ENCODE peak calls at places on chromosomes 4 and X, in eight cellular contexts. Z is aorta, Y is suprapubic skin, Q is dorsolateral prefrontal cortex, V is caudate nucleus, X is AG04450, D is heart right ventricle, I is left ventricle myocardium inferior. N is an unnamed sample.

GRCh38 chr4:80173387-80173786 is 23.9 kb upstream of the PRDM8 start:
- DNase-seq in X (no peak), I (no peak), Y (no peak), Q (no peak), D (no peak), V (no peak), Z (no peak), N (no peak)

GRCh38 chr4:9781343-9782135 is at the start of gene DRD5:
- DNase-seq in D (no peak), I (no peak), Y (no peak), V (no peak), Q (no peak), Z (no peak), X (no peak), N (no peak)

GRCh38 chrX:10239611-10240064 is 82.9 kb downstream of the CLCN4 start:
- DNase-seq in Q (no peak), X (peak), I (no peak), D (no peak), V (no peak), Y (no peak), Z (no peak), N (no peak)

GRCh38 chrX:103584606-103585005 is 709 bp upstream of the TCEAL4 start:
- DNase-seq in Q (no peak), Z (no peak), D (no peak), Y (no peak), X (no peak), V (no peak), I (no peak), N (no peak)

GRCh38 chr4:155780773-155781172 is 22.0 kb downstream of the GUCY1B1 start:
- DNase-seq in Z (no peak), I (no peak), Y (no peak), X (no peak), Q (no peak), D (no peak), V (no peak), N (no peak)

GRCh38 chr4:181827246-181827645 is 416.0 kb upstream of the TENM3 start:
- DNase-seq in Q (no peak), Z (no peak), Y (no peak), D (no peak), I (no peak), X (no peak), V (no peak), N (no peak)

GRCh38 chrX:150197388-150197787 is 165.7 kb upstream of the MAMLD1 start:
- DNase-seq in D (no peak), Q (no peak), Z (no peak), Y (no peak), X (no peak), V (no peak), I (no peak), N (no peak)

GRCh38 chrX:2710041-2710471 is 19.0 kb downstream of the CD99 start:
- DNase-seq in Q (no peak), D (no peak), X (no peak), Z (no peak), V (no peak), Y (peak), I (no peak), N (no peak)

GRCh38 chr4:61332671-61333070 is 132.5 kb downstream of the ADGRL3 start:
- DNase-seq in Q (no peak), I (no peak), Z (no peak), X (no peak), Y (no peak), D (no peak), V (no peak), N (no peak)

GRCh38 chrX:125646195-125646594 is 326.5 kb downstream of the TEX13C start:
- DNase-seq in D (no peak), X (no peak), Y (no peak), Z (no peak), Q (no peak), I (no peak), V (no peak), N (no peak)

GRCh38 chrX:54484666-54485065 is 11.4 kb downstream of the FGD1 start:
- DNase-seq in D (no peak), I (peak), Y (no peak), V (no peak), Q (no peak), X (no peak), Z (no peak), N (no peak)

GRCh38 chrX:111868726-111869638 is 7.0 kb upstream of the TRPC5OS start:
- DNase-seq in Q (no peak), Z (no peak), D (no peak), X (no peak), V (no peak), I (no peak), Y (no peak), N (no peak)

GRCh38 chrX:35841872-35842271 is 43.7 kb downstream of the MAGEB16 start:
- DNase-seq in X (no peak), D (no peak), Z (no peak), I (no peak), Q (no peak), V (no peak), Y (no peak), N (no peak)

GRCh38 chr4:121330180-121330665 is 50.6 kb downstream of the QRFPR start:
- DNase-seq in Q (no peak), I (no peak), Y (no peak), D (no peak), V (no peak), Z (no peak), X (no peak), N (no peak)

GRCh38 chr4:133270021-133270570 is 121.0 kb downstream of the PCDH10 start:
- DNase-seq in V (no peak), I (no peak), Z (no peak), D (no peak), Q (no peak), Y (no peak), X (no peak), N (no peak)

DNA sequence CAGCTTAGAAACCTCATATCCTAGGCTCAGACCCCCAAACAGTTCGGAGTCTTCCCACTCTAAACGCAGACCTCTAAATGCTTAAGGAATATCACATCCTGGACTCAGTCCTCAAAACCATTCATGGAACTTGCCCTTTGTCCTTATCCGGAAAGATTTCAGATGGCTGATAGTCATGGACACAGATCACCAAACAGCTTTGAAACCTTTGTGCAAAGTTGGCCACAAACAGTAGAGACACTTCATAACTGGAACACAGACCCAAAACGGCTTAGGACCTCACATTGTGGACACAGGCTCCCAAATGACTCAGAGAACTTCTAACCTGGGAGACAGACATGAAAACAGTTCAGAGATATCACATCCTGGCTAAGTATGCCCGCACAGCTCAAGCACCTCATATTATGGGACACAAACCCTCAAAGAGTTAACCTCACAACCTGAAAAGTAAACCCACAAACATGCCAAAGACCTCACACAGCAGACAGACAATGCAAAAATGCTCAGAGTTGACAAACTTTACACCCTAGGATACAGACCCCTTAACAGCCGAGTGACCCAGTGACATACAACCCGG is 15.5 kb downstream of the SUV39H1 start:
- DNase-seq in X (no peak), D (no peak), Z (no peak), Q (no peak), I (no peak), V (no peak), Y (no peak), N (no peak)
- H3K27ac ChIP-seq in X (no peak), D (peak), Z (no peak), Q (no peak), I (peak), V (no peak), Y (no peak), N (no peak)

GRCh38 chr4:6268650-6269399 is 825 bp upstream of the WFS1 start:
- DNase-seq in Q (no peak), Y (no peak), V (no peak), D (no peak), X (no peak), I (no peak), Z (peak), N (no peak)
- H3K27ac ChIP-seq in Q (peak), Y (no peak), V (peak), D (no peak), X (no peak), I (peak), Z (no peak), N (peak)

DNA sequence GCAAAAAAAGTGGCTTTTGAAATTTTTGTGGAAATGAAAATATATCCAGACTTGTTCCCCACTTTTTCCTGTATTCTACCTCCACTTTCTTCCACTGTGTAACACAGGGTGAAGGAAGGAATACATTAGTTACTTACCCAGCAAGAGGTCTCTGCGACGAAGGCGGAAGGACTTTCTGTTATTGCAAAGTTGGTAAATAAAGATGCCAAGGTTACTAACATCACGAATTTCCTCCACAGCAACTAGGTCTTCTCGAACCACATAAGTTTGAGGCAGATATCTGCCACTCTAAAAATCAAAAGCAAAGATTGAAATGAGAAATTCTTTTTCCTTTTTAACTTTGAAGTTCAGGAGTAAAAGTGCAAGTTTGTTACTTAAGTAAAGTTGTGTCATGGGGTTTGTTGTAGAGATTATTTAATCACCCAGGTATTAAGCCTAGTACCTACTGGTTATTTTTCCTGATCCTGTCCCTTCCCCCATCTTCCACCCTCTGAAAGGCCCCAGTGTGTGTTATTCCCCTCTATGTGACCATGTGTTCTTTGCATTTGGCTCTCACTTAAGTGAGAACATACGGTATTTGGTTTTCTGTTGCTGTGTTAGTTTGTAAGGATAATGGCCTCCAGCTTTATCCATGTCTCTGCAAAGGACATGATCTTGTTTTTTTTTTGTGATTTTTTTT is 5.8 kb downstream of the ITM2A start:
- DNase-seq in V (no peak), Q (no peak), Z (no peak), Y (no peak), X (no peak), D (no peak), I (no peak), N (no peak)
- H3K27ac ChIP-seq in V (no peak), Q (no peak), Z (no peak), Y (no peak), X (no peak), D (no peak), I (no peak), N (no peak)

DNA sequence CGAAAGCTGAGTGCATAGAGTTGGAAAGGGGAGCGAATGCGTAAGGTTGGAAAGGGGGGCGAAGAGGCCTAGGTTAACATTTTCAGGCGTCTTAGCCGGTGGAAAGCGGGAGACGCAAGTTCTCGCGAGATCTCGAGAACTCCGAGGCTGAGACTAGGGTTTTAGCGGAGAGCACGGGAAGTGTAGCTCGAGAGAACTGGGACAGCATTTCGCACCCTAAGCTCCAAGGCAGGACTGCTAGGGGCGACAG is 293 bp upstream of the DDX3X start:
- DNase-seq in Y (no peak), V (no peak), D (peak), X (peak), Z (no peak), I (no peak), Q (no peak), N (peak)
- H3K27ac ChIP-seq in Y (peak), V (peak), D (peak), X (peak), Z (peak), I (peak), Q (peak), N (peak)

N was measured in adrenal gland.